ENCODE peak calls at places on chromosomes 7 and 10, in nine cellular contexts. B is AG08396; T is naive thymus-derived CD8-positive, alpha-beta T cell; P is skeletal muscle cell; M is putamen; X is GM23338; E is tibial nerve; A is activated CD8-positive, alpha-beta T cell treated with anti-CD3 and anti-CD28 coated beads for 36 hours; I is AG04450. N is an unnamed sample.

GRCh38 chr10:12018438-12019342 is 23.9 kb downstream of the UPF2 start:
- DNase-seq in B (no peak), T (no peak), P (no peak), M (no peak), X (no peak), E (no peak), A (no peak), I (no peak), N (no peak)

GRCh38 chr10:3886666-3887251 is 101.8 kb upstream of the KLF6 start:
- DNase-seq in B (peak; percentile 46), T (no peak), P (peak; percentile 90), M (no peak), X (no peak), E (no peak), A (no peak), I (peak; percentile 78), N (peak; percentile 72)

GRCh38 chr10:16965740-16966447 is 148.7 kb upstream of the RSU1 start:
- DNase-seq in B (peak; percentile 80), T (no peak), P (peak; percentile 95), M (no peak), X (peak; percentile 43), E (no peak), A (no peak), I (peak; percentile 97), N (no peak)

GRCh38 chr10:131461093-131461492 is 149.6 kb upstream of the TCERG1L start:
- DNase-seq in B (no peak), T (no peak), P (no peak), M (no peak), X (no peak), E (no peak), A (no peak), I (no peak), N (no peak)

GRCh38 chr10:57468886-57469432 is 798.7 kb downstream of the IPMK start:
- DNase-seq in B (no peak), T (no peak), P (no peak), M (no peak), X (peak; percentile 18), E (no peak), A (no peak), I (no peak), N (no peak)

GRCh38 chr7:18906901-18907300 is 210.5 kb downstream of the TWIST1 start:
- DNase-seq in B (no peak), T (no peak), P (no peak), M (no peak), X (peak; percentile 60), E (no peak), A (no peak), I (no peak), N (no peak)

GRCh38 chr7:12979181-12979580 is 291.7 kb downstream of the ARL4A start:
- DNase-seq in B (no peak), T (no peak), P (no peak), M (no peak), X (no peak), E (no peak), A (no peak), I (no peak), N (peak; percentile 21)

GRCh38 chr10:5291501-5292195 is 73.1 kb upstream of the UCN3 start:
- DNase-seq in B (peak; percentile 66), T (peak; percentile 24), P (peak; percentile 83), M (no peak), X (no peak), E (no peak), A (peak; percentile 77), I (peak; percentile 8), N (no peak)

GRCh38 chr10:84308481-84309304 is 19.7 kb upstream of the CCSER2 start:
- DNase-seq in B (peak; percentile 48), T (peak; percentile 24), P (peak; percentile 48), M (no peak), X (no peak), E (no peak), A (peak; percentile 66), I (peak; percentile 66), N (peak; percentile 11)

GRCh38 chr10:20232079-20232478 is 415.8 kb downstream of the PLXDC2 start:
- DNase-seq in B (no peak), T (no peak), P (no peak), M (no peak), X (no peak), E (no peak), A (no peak), I (no peak), N (no peak)

GRCh38 chr7:142714375-142714774 is 34.9 kb upstream of the PRSS1 start:
- DNase-seq in B (no peak), T (peak; percentile 25), P (no peak), M (no peak), X (no peak), E (no peak), A (peak; percentile 27), I (no peak), N (no peak)

GRCh38 chr10:23048191-23048590 is 47.2 kb upstream of the MSRB2 start:
- DNase-seq in B (no peak), T (no peak), P (no peak), M (no peak), X (no peak), E (no peak), A (no peak), I (no peak), N (no peak)

N was measured in left kidney.